ENCODE peak calls at places on chromosomes 3 and 15, in ten cellular contexts. One of them, this sample, is unnamed.

GRCh38 chr3:157077565-157077991 is 82.4 kb downstream of the CCNL1 start:
- DNase-seq in natural killer cell: no peak
- DNase-seq in neural crest cell: no peak
- DNase-seq in OCI-LY7: no peak
- DNase-seq in transverse colon: no peak
- DNase-seq in uterus: no peak
- DNase-seq in cardiac muscle cell: no peak
- DNase-seq in AG04450: no peak
- DNase-seq in GM10248: no peak
- DNase-seq in A549: no peak
- DNase-seq in this sample: no peak

GRCh38 chr3:52025453-52025852 is 29.8 kb upstream of the RPL29 start:
- DNase-seq in natural killer cell: no peak
- DNase-seq in neural crest cell: no peak
- DNase-seq in OCI-LY7: no peak
- DNase-seq in transverse colon: no peak
- DNase-seq in uterus: no peak
- DNase-seq in cardiac muscle cell: no peak
- DNase-seq in AG04450: no peak
- DNase-seq in GM10248: no peak
- DNase-seq in A549: no peak
- DNase-seq in this sample: no peak

GRCh38 chr15:79635897-79636596 is 203.9 kb downstream of the MINAR1 start:
- DNase-seq in natural killer cell: no peak
- DNase-seq in neural crest cell: no peak
- DNase-seq in OCI-LY7: no peak
- DNase-seq in transverse colon: no peak
- DNase-seq in uterus: no peak
- DNase-seq in cardiac muscle cell: no peak
- DNase-seq in AG04450: no peak
- DNase-seq in GM10248: no peak
- DNase-seq in A549: no peak
- DNase-seq in this sample: no peak

GRCh38 chr3:26647078-26647477 is 24.5 kb downstream of the LRRC3B start:
- DNase-seq in natural killer cell: no peak
- DNase-seq in neural crest cell: no peak
- DNase-seq in OCI-LY7: no peak
- DNase-seq in transverse colon: no peak
- DNase-seq in uterus: no peak
- DNase-seq in cardiac muscle cell: no peak
- DNase-seq in AG04450: no peak
- DNase-seq in GM10248: no peak
- DNase-seq in A549: no peak
- DNase-seq in this sample: no peak

GRCh38 chr3:28972921-28973320 is 307.9 kb upstream of the RBMS3 start:
- DNase-seq in natural killer cell: no peak
- DNase-seq in neural crest cell: no peak
- DNase-seq in OCI-LY7: no peak
- DNase-seq in transverse colon: no peak
- DNase-seq in uterus: no peak
- DNase-seq in cardiac muscle cell: no peak
- DNase-seq in AG04450: no peak
- DNase-seq in GM10248: no peak
- DNase-seq in A549: no peak
- DNase-seq in this sample: no peak

GRCh38 chr3:187186801-187187421 is 10.4 kb upstream of the RTP1 start:
- DNase-seq in natural killer cell: no peak
- DNase-seq in neural crest cell: no peak
- DNase-seq in OCI-LY7: no peak
- DNase-seq in transverse colon: peak
- DNase-seq in uterus: peak
- DNase-seq in cardiac muscle cell: peak
- DNase-seq in AG04450: peak
- DNase-seq in GM10248: no peak
- DNase-seq in A549: no peak
- DNase-seq in this sample: no peak

GRCh38 chr3:8318002-8318649 is 183.5 kb upstream of the LMCD1 start:
- DNase-seq in natural killer cell: no peak
- DNase-seq in neural crest cell: no peak
- DNase-seq in OCI-LY7: no peak
- DNase-seq in transverse colon: no peak
- DNase-seq in uterus: no peak
- DNase-seq in cardiac muscle cell: no peak
- DNase-seq in AG04450: peak
- DNase-seq in GM10248: no peak
- DNase-seq in A549: no peak
- DNase-seq in this sample: no peak

GRCh38 chr15:34853001-34853758 is 57.8 kb upstream of the ACTC1 start:
- DNase-seq in natural killer cell: no peak
- DNase-seq in neural crest cell: no peak
- DNase-seq in OCI-LY7: no peak
- DNase-seq in transverse colon: no peak
- DNase-seq in uterus: no peak
- DNase-seq in cardiac muscle cell: no peak
- DNase-seq in AG04450: no peak
- DNase-seq in GM10248: no peak
- DNase-seq in A549: no peak
- DNase-seq in this sample: no peak

GRCh38 chr15:69502470-69503045 is 49.9 kb downstream of the RPLP1 start:
- DNase-seq in natural killer cell: no peak
- DNase-seq in neural crest cell: no peak
- DNase-seq in OCI-LY7: no peak
- DNase-seq in transverse colon: no peak
- DNase-seq in uterus: no peak
- DNase-seq in cardiac muscle cell: no peak
- DNase-seq in AG04450: no peak
- DNase-seq in GM10248: no peak
- DNase-seq in A549: no peak
- DNase-seq in this sample: no peak
- TF ChIP-seq CTCF in natural killer cell: no peak
- TF ChIP-seq CTCF in neural crest cell: peak
- TF ChIP-seq CTCF in OCI-LY7: peak
- TF ChIP-seq CTCF in transverse colon: no peak
- TF ChIP-seq CTCF in uterus: no peak
- TF ChIP-seq CTCF in cardiac muscle cell: peak
- TF ChIP-seq CTCF in AG04450: peak
- TF ChIP-seq CTCF in GM10248: no peak
- TF ChIP-seq CTCF in A549: peak
- TF ChIP-seq CTCF in this sample: no peak

GRCh38 chr3:53198996-53199395 is 38.0 kb downstream of the PRKCD start:
- DNase-seq in natural killer cell: no peak
- DNase-seq in neural crest cell: no peak
- DNase-seq in OCI-LY7: no peak
- DNase-seq in transverse colon: no peak
- DNase-seq in uterus: no peak
- DNase-seq in cardiac muscle cell: no peak
- DNase-seq in AG04450: no peak
- DNase-seq in GM10248: no peak
- DNase-seq in A549: no peak
- DNase-seq in this sample: no peak

GRCh38 chr3:53199834-53200233 is 38.8 kb downstream of the PRKCD start:
- DNase-seq in natural killer cell: no peak
- DNase-seq in neural crest cell: no peak
- DNase-seq in OCI-LY7: no peak
- DNase-seq in transverse colon: no peak
- DNase-seq in uterus: no peak
- DNase-seq in cardiac muscle cell: no peak
- DNase-seq in AG04450: no peak
- DNase-seq in GM10248: no peak
- DNase-seq in A549: no peak
- DNase-seq in this sample: no peak

GRCh38 chr3:53196575-53197407 is 35.8 kb downstream of the PRKCD start:
- DNase-seq in natural killer cell: no peak
- DNase-seq in neural crest cell: no peak
- DNase-seq in OCI-LY7: peak
- DNase-seq in transverse colon: peak
- DNase-seq in uterus: no peak
- DNase-seq in cardiac muscle cell: peak
- DNase-seq in AG04450: no peak
- DNase-seq in GM10248: peak
- DNase-seq in A549: no peak
- DNase-seq in this sample: no peak

GRCh38 chr3:53200501-53201189 is 39.6 kb downstream of the PRKCD start:
- DNase-seq in natural killer cell: no peak
- DNase-seq in neural crest cell: no peak
- DNase-seq in OCI-LY7: no peak
- DNase-seq in transverse colon: no peak
- DNase-seq in uterus: no peak
- DNase-seq in cardiac muscle cell: no peak
- DNase-seq in AG04450: no peak
- DNase-seq in GM10248: no peak
- DNase-seq in A549: no peak
- DNase-seq in this sample: no peak

GRCh38 chr3:53198256-53198977 is 37.4 kb downstream of the PRKCD start:
- DNase-seq in natural killer cell: no peak
- DNase-seq in neural crest cell: no peak
- DNase-seq in OCI-LY7: peak
- DNase-seq in transverse colon: no peak
- DNase-seq in uterus: no peak
- DNase-seq in cardiac muscle cell: peak
- DNase-seq in AG04450: no peak
- DNase-seq in GM10248: no peak
- DNase-seq in A549: no peak
- DNase-seq in this sample: no peak
- TF ChIP-seq CTCF in natural killer cell: no peak
- TF ChIP-seq CTCF in neural crest cell: no peak
- TF ChIP-seq CTCF in OCI-LY7: no peak
- TF ChIP-seq CTCF in transverse colon: no peak
- TF ChIP-seq CTCF in uterus: no peak
- TF ChIP-seq CTCF in cardiac muscle cell: peak
- TF ChIP-seq CTCF in AG04450: no peak
- TF ChIP-seq CTCF in GM10248: no peak
- TF ChIP-seq CTCF in A549: no peak
- TF ChIP-seq CTCF in this sample: no peak

GRCh38 chr15:53534105-53534839 is 225.2 kb downstream of the WDR72 start:
- DNase-seq in natural killer cell: no peak
- DNase-seq in neural crest cell: no peak
- DNase-seq in OCI-LY7: no peak
- DNase-seq in transverse colon: no peak
- DNase-seq in uterus: no peak
- DNase-seq in cardiac muscle cell: no peak
- DNase-seq in AG04450: no peak
- DNase-seq in GM10248: no peak
- DNase-seq in A549: peak
- DNase-seq in this sample: no peak

GRCh38 chr15:53527996-53528395 is 231.5 kb downstream of the WDR72 start:
- DNase-seq in natural killer cell: no peak
- DNase-seq in neural crest cell: no peak
- DNase-seq in OCI-LY7: no peak
- DNase-seq in transverse colon: no peak
- DNase-seq in uterus: no peak
- DNase-seq in cardiac muscle cell: no peak
- DNase-seq in AG04450: no peak
- DNase-seq in GM10248: no peak
- DNase-seq in A549: no peak
- DNase-seq in this sample: no peak

GRCh38 chr15:53535886-53536285 is 223.6 kb downstream of the WDR72 start:
- DNase-seq in natural killer cell: no peak
- DNase-seq in neural crest cell: no peak
- DNase-seq in OCI-LY7: no peak
- DNase-seq in transverse colon: no peak
- DNase-seq in uterus: no peak
- DNase-seq in cardiac muscle cell: no peak
- DNase-seq in AG04450: no peak
- DNase-seq in GM10248: no peak
- DNase-seq in A549: no peak
- DNase-seq in this sample: no peak

GRCh38 chr15:53525894-53526293 is 233.6 kb downstream of the WDR72 start:
- DNase-seq in natural killer cell: no peak
- DNase-seq in neural crest cell: no peak
- DNase-seq in OCI-LY7: no peak
- DNase-seq in transverse colon: no peak
- DNase-seq in uterus: no peak
- DNase-seq in cardiac muscle cell: no peak
- DNase-seq in AG04450: no peak
- DNase-seq in GM10248: no peak
- DNase-seq in A549: no peak
- DNase-seq in this sample: no peak

GRCh38 chr15:53530762-53531161 is 228.7 kb downstream of the WDR72 start:
- DNase-seq in natural killer cell: no peak
- DNase-seq in neural crest cell: no peak
- DNase-seq in OCI-LY7: no peak
- DNase-seq in transverse colon: no peak
- DNase-seq in uterus: no peak
- DNase-seq in cardiac muscle cell: peak
- DNase-seq in AG04450: no peak
- DNase-seq in GM10248: no peak
- DNase-seq in A549: no peak
- DNase-seq in this sample: no peak
- TF ChIP-seq CTCF in natural killer cell: no peak
- TF ChIP-seq CTCF in neural crest cell: no peak
- TF ChIP-seq CTCF in OCI-LY7: no peak
- TF ChIP-seq CTCF in transverse colon: no peak
- TF ChIP-seq CTCF in uterus: no peak
- TF ChIP-seq CTCF in cardiac muscle cell: no peak
- TF ChIP-seq CTCF in AG04450: no peak
- TF ChIP-seq CTCF in GM10248: no peak
- TF ChIP-seq CTCF in A549: no peak
- TF ChIP-seq CTCF in this sample: no peak

GRCh38 chr3:125200731-125201139 is 11.8 kb downstream of the SLC12A8 start:
- DNase-seq in natural killer cell: no peak
- DNase-seq in neural crest cell: no peak
- DNase-seq in OCI-LY7: no peak
- DNase-seq in transverse colon: no peak
- DNase-seq in uterus: no peak
- DNase-seq in cardiac muscle cell: no peak
- DNase-seq in AG04450: no peak
- DNase-seq in GM10248: peak
- DNase-seq in A549: no peak
- DNase-seq in this sample: no peak

GRCh38 chr3:125207507-125207906 is 5.0 kb downstream of the SLC12A8 start:
- DNase-seq in natural killer cell: no peak
- DNase-seq in neural crest cell: no peak
- DNase-seq in OCI-LY7: no peak
- DNase-seq in transverse colon: no peak
- DNase-seq in uterus: no peak
- DNase-seq in cardiac muscle cell: no peak
- DNase-seq in AG04450: no peak
- DNase-seq in GM10248: no peak
- DNase-seq in A549: no peak
- DNase-seq in this sample: no peak

GRCh38 chr3:125203731-125204130 is 8.8 kb downstream of the SLC12A8 start:
- DNase-seq in natural killer cell: no peak
- DNase-seq in neural crest cell: no peak
- DNase-seq in OCI-LY7: no peak
- DNase-seq in transverse colon: no peak
- DNase-seq in uterus: no peak
- DNase-seq in cardiac muscle cell: no peak
- DNase-seq in AG04450: no peak
- DNase-seq in GM10248: no peak
- DNase-seq in A549: no peak
- DNase-seq in this sample: no peak

GRCh38 chr3:125206934-125207333 is 5.6 kb downstream of the SLC12A8 start:
- DNase-seq in natural killer cell: no peak
- DNase-seq in neural crest cell: no peak
- DNase-seq in OCI-LY7: no peak
- DNase-seq in transverse colon: no peak
- DNase-seq in uterus: no peak
- DNase-seq in cardiac muscle cell: no peak
- DNase-seq in AG04450: no peak
- DNase-seq in GM10248: no peak
- DNase-seq in A549: no peak
- DNase-seq in this sample: no peak

DNA sequence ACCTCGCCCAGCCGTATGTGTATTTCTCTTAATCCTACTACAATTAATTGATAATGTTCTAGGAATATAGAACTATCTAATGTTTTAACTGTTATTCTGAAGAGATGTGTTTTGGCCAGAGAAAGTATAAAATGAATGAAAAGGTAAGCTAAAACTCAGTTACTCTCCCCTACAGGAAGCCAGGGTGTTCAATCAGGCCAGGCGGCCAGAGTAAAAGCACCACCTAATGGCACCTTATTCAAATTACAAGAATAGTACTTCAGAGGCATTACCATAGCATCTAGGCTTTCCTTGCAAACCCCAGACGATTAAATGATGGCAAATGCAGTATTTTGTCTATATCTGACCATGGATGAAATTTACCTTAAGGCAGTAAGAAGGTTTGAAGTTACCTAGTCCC is 10.4 kb downstream of the SLC12A8 start:
- DNase-seq in natural killer cell: no peak
- DNase-seq in neural crest cell: no peak
- DNase-seq in OCI-LY7: peak
- DNase-seq in transverse colon: no peak
- DNase-seq in uterus: no peak
- DNase-seq in cardiac muscle cell: no peak
- DNase-seq in AG04450: no peak
- DNase-seq in GM10248: peak
- DNase-seq in A549: no peak
- DNase-seq in this sample: no peak
- TF ChIP-seq CTCF in natural killer cell: peak
- TF ChIP-seq CTCF in neural crest cell: peak
- TF ChIP-seq CTCF in OCI-LY7: peak
- TF ChIP-seq CTCF in transverse colon: no peak
- TF ChIP-seq CTCF in uterus: no peak
- TF ChIP-seq CTCF in cardiac muscle cell: peak
- TF ChIP-seq CTCF in AG04450: peak
- TF ChIP-seq CTCF in GM10248: peak
- TF ChIP-seq CTCF in A549: no peak
- TF ChIP-seq CTCF in this sample: no peak

This sample was measured in activated B cell treated with CpG ODN at 0.5 μM for 24 hours.